ENCODE peak calls at places on chromosomes 6 and 20, in five cellular contexts. C is COLO829; V is stimulated activated CD8-positive, alpha-beta memory T cell treated with anti-CD3 and anti-CD28 coated beads, Interleukin-15, amount 100 ng/mL, for 1 hour; N is head of caudate nucleus; B is pancreas. M is an unnamed sample.

GRCh38 chr6:43719511-43719910 is 31.9 kb upstream of the MRPS18A start:
- DNase-seq in B (no peak), C (no peak), N (no peak), V (no peak), M (no peak)

GRCh38 chr20:61297981-61298380 is 45.9 kb downstream of the CDH4 start:
- DNase-seq in N (no peak), V (no peak), B (no peak), C (peak), M (no peak)

GRCh38 chr6:15622045-15622750 is 40.6 kb downstream of the DTNBP1 start:
- DNase-seq in V (no peak), N (no peak), C (no peak), B (no peak), M (no peak)

GRCh38 chr6:112906737-112907136 is 559.6 kb downstream of the RFPL4B start:
- DNase-seq in B (no peak), V (no peak), C (no peak), N (no peak), M (no peak)

GRCh38 chr6:9126845-9127560 is 691.7 kb upstream of the SLC35B3 start:
- DNase-seq in B (no peak), C (peak), V (no peak), N (peak), M (no peak)

GRCh38 chr6:166743925-166744653 is 117.0 kb upstream of the RPS6KA2 start:
- DNase-seq in N (no peak), B (no peak), C (no peak), V (no peak), M (no peak)

GRCh38 chr20:8355453-8355852 is 223.4 kb downstream of the PLCB1 start:
- DNase-seq in B (no peak), N (no peak), V (no peak), C (no peak), M (no peak)

GRCh38 chr20:5748246-5748645 is 2.0 kb upstream of the SHLD1 start:
- DNase-seq in N (no peak), B (no peak), C (no peak), V (no peak), M (no peak)

GRCh38 chr20:37446286-37447032 is 74.6 kb upstream of the NNAT start:
- DNase-seq in V (no peak), C (no peak), B (no peak), N (no peak), M (no peak)

GRCh38 chr20:58721951-58722371 is 29.4 kb downstream of the NPEPL1 start:
- DNase-seq in B (no peak), N (no peak), C (no peak), V (no peak), M (no peak)

GRCh38 chr20:61508301-61508700 is 256.2 kb downstream of the CDH4 start:
- DNase-seq in C (no peak), B (no peak), N (no peak), V (no peak), M (no peak)

GRCh38 chr6:154653853-154654252 is 79.4 kb upstream of the SCAF8 start:
- DNase-seq in V (no peak), N (no peak), C (no peak), B (no peak), M (no peak)

GRCh38 chr6:143197377-143197776 is 136.7 kb downstream of the AIG1 start:
- DNase-seq in N (no peak), B (no peak), V (no peak), C (no peak), M (no peak)

GRCh38 chr20:57840066-57840465 is 130.3 kb upstream of the PMEPA1 start:
- DNase-seq in N (no peak), C (no peak), V (no peak), B (peak), M (no peak)

GRCh38 chr6:54718541-54719023 is 128.0 kb upstream of the FAM83B start:
- DNase-seq in V (no peak), N (no peak), C (peak), B (no peak), M (no peak)

GRCh38 chr20:25399038-25399430 is 8.4 kb upstream of the ABHD12 start:
- DNase-seq in N (peak), C (peak), B (peak), V (no peak), M (no peak)

GRCh38 chr20:347640-348484 is 951 bp downstream of the NRSN2 start:
- DNase-seq in N (peak), V (no peak), C (peak), B (peak), M (no peak)

GRCh38 chr20:35015863-35016193 is 60.2 kb downstream of the MYH7B start:
- DNase-seq in V (no peak), C (no peak), B (no peak), N (no peak), M (no peak)

GRCh38 chr6:44057931-44058616 is 69.2 kb downstream of the MRPL14 start:
- DNase-seq in V (no peak), C (no peak), N (no peak), B (no peak), M (no peak)

GRCh38 chr6:34671801-34672656 is 24.5 kb downstream of the ILRUN start:
- DNase-seq in N (no peak), B (no peak), V (peak), C (no peak), M (peak)

GRCh38 chr6:156420172-156420993 is 356.8 kb upstream of the ARID1B start:
- DNase-seq in C (peak), B (no peak), N (no peak), V (no peak), M (no peak)